ENCODE peak calls at places on chromosome 4, in six cellular contexts. Z is transverse colon, R is prostate gland, F is pancreas, K is ovary, T is AG10803. C is an unnamed sample.

GRCh38 chr4:82293304-82293703 is 80.5 kb downstream of the HNRNPD start:
- DNase-seq in Z (no peak), R (no peak), F (no peak), K (no peak), T (no peak), C (no peak)

GRCh38 chr4:183876268-183876934 is 28.7 kb upstream of the STOX2 start:
- DNase-seq in Z (peak), R (peak), F (peak), K (peak), T (peak), C (no peak)

GRCh38 chr4:75940692-75941253 is at the start of gene NAAA:
- DNase-seq in Z (peak), R (peak), F (peak), K (peak), T (peak), C (peak)

GRCh38 chr4:84965558-84966381 is 720 bp downstream of the WDFY3 start:
- DNase-seq in Z (peak), R (peak), F (peak), K (peak), T (peak), C (no peak)

GRCh38 chr4:155787113-155787710 is 28.4 kb downstream of the GUCY1B1 start:
- DNase-seq in Z (no peak), R (peak), F (no peak), K (no peak), T (peak), C (peak)

GRCh38 chr4:157727163-157727562 is 445.7 kb downstream of the GASK1B start:
- DNase-seq in Z (no peak), R (no peak), F (no peak), K (no peak), T (no peak), C (no peak)

GRCh38 chr4:140609548-140610425 is 41.0 kb upstream of the UCP1 start:
- DNase-seq in Z (no peak), R (no peak), F (no peak), K (peak), T (peak), C (peak)

GRCh38 chr4:158008551-158009218 is 164.1 kb downstream of the GASK1B start:
- DNase-seq in Z (no peak), R (peak), F (no peak), K (peak), T (peak), C (no peak)

GRCh38 chr4:179871726-179872125 is 2371.5 kb upstream of the TENM3 start:
- DNase-seq in Z (no peak), R (no peak), F (no peak), K (no peak), T (no peak), C (no peak)

GRCh38 chr4:152308925-152309324 is 227.0 kb downstream of the FBXW7 start:
- DNase-seq in Z (no peak), R (no peak), F (no peak), K (no peak), T (no peak), C (no peak)

GRCh38 chr4:46445689-46446339 is 55.9 kb upstream of the GABRA2 start:
- DNase-seq in Z (no peak), R (no peak), F (no peak), K (no peak), T (no peak), C (no peak)

GRCh38 chr4:139754913-139755312 is 89.3 kb downstream of the MGST2 start:
- DNase-seq in Z (no peak), R (no peak), F (no peak), K (no peak), T (no peak), C (no peak)

GRCh38 chr4:3308691-3309090 is 15.9 kb downstream of the RGS12 start:
- DNase-seq in Z (no peak), R (no peak), F (peak), K (peak), T (no peak), C (no peak)

GRCh38 chr4:77631276-77631675 is 25.7 kb downstream of the CXCL13 start:
- DNase-seq in Z (peak), R (no peak), F (no peak), K (no peak), T (no peak), C (no peak)

GRCh38 chr4:54840430-54840829 is 182.7 kb downstream of the KIT start:
- DNase-seq in Z (no peak), R (no peak), F (no peak), K (no peak), T (no peak), C (no peak)

GRCh38 chr4:23934915-23935314 is 45.1 kb upstream of the PPARGC1A start:
- DNase-seq in Z (peak), R (peak), F (no peak), K (no peak), T (peak), C (no peak)

GRCh38 chr4:164731827-164732474 is 22.0 kb upstream of the SMIM31 start:
- DNase-seq in Z (peak), R (peak), F (no peak), K (no peak), T (peak), C (peak)

GRCh38 chr4:174365018-174365587 is 81.4 kb downstream of the CEP44 start:
- DNase-seq in Z (no peak), R (no peak), F (no peak), K (no peak), T (peak), C (peak)

GRCh38 chr4:166538491-166539005 is 665.5 kb downstream of the TLL1 start:
- DNase-seq in Z (no peak), R (no peak), F (no peak), K (no peak), T (no peak), C (peak)

GRCh38 chr4:23232987-23233386 is 540.2 kb downstream of the GBA3 start:
- DNase-seq in Z (no peak), R (no peak), F (no peak), K (no peak), T (no peak), C (no peak)

GRCh38 chr4:48602222-48602621 is 112.2 kb downstream of the ZAR1 start:
- DNase-seq in Z (no peak), R (no peak), F (no peak), K (no peak), T (peak), C (peak)

GRCh38 chr4:40897557-40898203 is 147.9 kb downstream of the NSUN7 start:
- DNase-seq in Z (peak), R (peak), F (peak), K (peak), T (peak), C (no peak)

GRCh38 chr4:185534850-185535761 is at the start of gene PDLIM3:
- DNase-seq in Z (peak), R (peak), F (peak), K (peak), T (no peak), C (no peak)

GRCh38 chr4:7192252-7193039 is at the start of gene SORCS2:
- DNase-seq in Z (peak), R (peak), F (peak), K (peak), T (peak), C (no peak)

GRCh38 chr4:173538148-173538902 is 8.3 kb upstream of the HAND2 start:
- DNase-seq in Z (no peak), R (no peak), F (no peak), K (no peak), T (peak), C (no peak)

GRCh38 chr4:10949039-10949728 is 264.6 kb upstream of the CLNK start:
- DNase-seq in Z (no peak), R (no peak), F (no peak), K (no peak), T (no peak), C (no peak)

GRCh38 chr4:179110816-179111215 is 1668.6 kb upstream of the AGA start:
- DNase-seq in Z (no peak), R (no peak), F (no peak), K (no peak), T (no peak), C (no peak)

GRCh38 chr4:185902654-185903053 is 90.7 kb upstream of the SORBS2 start:
- DNase-seq in Z (no peak), R (no peak), F (no peak), K (no peak), T (no peak), C (no peak)

GRCh38 chr4:13665711-13666660 is 38.5 kb upstream of the BOD1L1 start:
- DNase-seq in Z (no peak), R (no peak), F (no peak), K (no peak), T (no peak), C (no peak)

GRCh38 chr4:54440394-54441223 is 211.5 kb downstream of the PDGFRA start:
- DNase-seq in Z (no peak), R (no peak), F (no peak), K (no peak), T (peak), C (peak)

GRCh38 chr4:2794707-2795557 is 2.0 kb downstream of the SH3BP2 start:
- DNase-seq in Z (peak), R (no peak), F (peak), K (peak), T (peak), C (peak)

GRCh38 chr4:175412161-175412560 is 399.9 kb downstream of the GPM6A start:
- DNase-seq in Z (no peak), R (no peak), F (no peak), K (no peak), T (peak), C (peak)

GRCh38 chr4:71287305-71287704 is 51.5 kb upstream of the SLC4A4 start:
- DNase-seq in Z (no peak), R (no peak), F (no peak), K (no peak), T (peak), C (peak)

GRCh38 chr4:169009281-169010124 is 552 bp downstream of the CBR4 start:
- DNase-seq in Z (peak), R (peak), F (peak), K (peak), T (peak), C (peak)
- TF ChIP-seq CTCF in Z (peak), R (no peak), F (no peak), K (no peak), T (peak), C (peak)

DNA sequence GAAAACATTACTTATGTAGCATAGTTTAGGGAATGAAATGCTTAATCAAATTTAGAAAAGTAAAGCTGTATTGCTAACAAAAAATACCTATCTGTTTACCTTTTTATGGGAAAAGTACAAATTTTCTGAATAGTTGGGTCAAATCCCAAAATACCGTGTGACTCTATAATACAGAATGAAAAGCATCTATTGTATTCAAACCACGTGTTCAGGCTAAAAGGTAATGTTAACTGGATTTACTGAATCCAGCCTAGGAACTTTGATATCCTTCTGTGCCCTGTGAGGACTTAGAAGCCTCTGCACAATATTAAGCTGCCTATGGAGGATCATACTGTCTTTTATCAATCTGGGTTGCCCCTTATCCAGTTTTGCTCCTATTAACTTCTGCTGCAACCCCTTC is 36.3 kb upstream of the AGA start:
- DNase-seq in Z (no peak), R (no peak), F (no peak), K (no peak), T (no peak), C (no peak)
- TF ChIP-seq CTCF in Z (no peak), R (no peak), F (no peak), K (no peak), T (no peak), C (no peak)

DNA sequence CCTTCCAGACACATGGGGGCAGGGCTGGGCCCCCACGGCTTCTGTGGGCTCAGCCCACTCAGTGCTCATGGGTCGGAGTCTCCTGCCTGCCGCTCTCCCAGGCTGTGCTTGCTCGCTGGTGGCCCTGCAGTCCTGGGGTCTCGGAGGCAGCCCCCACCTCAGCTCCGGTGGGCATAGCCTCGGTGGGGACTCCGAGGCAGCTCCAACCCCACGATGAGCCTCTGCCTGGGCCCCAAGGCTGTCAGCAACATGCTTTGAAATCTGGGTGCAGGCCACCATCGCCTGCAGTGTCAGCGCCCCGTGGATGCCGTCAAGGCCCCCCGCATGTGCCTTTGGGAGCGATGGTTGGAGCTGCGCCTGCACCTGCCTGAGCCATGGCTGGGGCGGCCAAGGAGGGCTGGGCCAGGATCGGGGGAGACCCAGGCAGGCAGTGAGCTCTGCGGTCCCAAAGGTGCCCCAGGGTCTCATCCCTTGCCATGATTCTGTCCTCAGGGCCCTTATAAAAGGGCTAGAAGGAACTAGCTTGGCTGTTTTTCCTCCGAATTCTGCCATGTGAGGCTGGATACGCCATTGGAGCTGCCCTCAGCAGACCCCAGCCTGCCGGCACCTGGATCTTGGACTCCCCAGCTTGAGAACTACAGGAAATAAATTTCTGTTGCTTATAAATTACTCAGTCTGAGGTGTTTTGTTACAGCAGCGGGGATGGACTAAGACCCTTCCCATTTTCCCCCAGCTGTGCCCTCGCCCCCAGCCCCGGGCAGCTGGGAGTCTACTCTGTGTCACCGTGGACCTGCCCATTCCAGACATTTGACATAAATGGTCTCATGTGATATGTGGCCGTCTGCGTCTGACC is 30.4 kb upstream of the SPON2 start:
- DNase-seq in Z (peak), R (no peak), F (peak), K (peak), T (no peak), C (no peak)
- TF ChIP-seq CTCF in Z (no peak), R (no peak), F (no peak), K (no peak), T (no peak), C (no peak)

DNA sequence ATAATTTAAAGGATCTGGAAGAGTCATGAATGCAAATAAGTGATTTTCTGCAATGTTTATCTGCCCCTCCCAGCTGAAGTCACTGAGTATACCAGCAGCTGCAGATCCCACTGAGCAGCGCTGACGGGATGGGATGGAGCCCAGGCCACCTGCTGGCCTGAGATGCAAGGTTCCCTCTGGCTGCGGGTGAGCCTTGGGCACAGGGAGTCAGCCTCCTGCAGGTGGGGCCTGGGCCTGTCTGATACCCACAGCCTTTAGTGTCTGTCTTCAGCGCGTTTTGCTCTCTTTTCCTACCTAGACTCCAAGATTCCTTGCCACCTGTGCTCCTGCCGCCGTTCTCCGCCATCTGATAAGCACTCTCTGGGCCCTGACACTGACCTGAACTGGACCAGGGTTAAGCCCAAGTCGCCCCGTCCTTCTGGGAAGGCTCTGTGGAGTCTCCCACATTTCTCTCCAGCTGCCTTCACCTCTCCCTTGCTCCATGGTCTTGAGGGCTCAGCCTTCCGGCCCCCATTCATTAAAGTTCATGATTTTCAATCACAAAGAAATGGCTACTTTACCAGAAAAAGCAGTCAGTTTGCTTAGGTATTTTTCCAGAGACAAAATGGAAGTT is 223.1 kb upstream of the FAT1 start:
- DNase-seq in Z (peak), R (no peak), F (peak), K (no peak), T (no peak), C (no peak)
- TF ChIP-seq CTCF in Z (peak), R (no peak), F (peak), K (no peak), T (peak), C (peak)

DNA sequence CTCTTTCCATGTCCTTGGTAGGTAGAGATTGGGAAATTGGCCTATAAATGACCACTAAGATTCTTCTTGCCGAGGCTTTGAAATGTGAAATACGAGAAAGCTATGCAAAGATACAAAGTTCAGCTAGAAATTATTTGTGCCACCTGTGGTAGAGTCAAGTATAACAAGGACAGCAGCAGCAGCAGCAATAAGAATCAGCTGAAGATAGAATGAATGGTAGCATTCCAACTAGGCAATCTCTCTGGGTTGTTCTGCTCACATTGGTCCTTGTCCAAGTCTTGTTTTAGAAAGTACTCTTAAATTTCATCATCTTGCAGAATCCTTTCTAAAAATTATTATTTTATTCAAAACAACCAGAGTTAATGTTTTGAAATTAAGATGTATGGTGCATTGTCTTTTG is 67.8 kb upstream of the PCDH10 start:
- DNase-seq in Z (no peak), R (no peak), F (no peak), K (no peak), T (no peak), C (peak)
- TF ChIP-seq CTCF in Z (no peak), R (no peak), F (no peak), K (no peak), T (no peak), C (peak)

C was measured in HFFc6.